ENCODE peak calls at places on chromosomes 2 and 18, in six cellular contexts. One of them, this sample, is unnamed.

GRCh38 chr2:46813046-46813445 is 102.6 kb downstream of the MCFD2 start:
- DNase-seq in stimulated activated CD4-positive, alpha-beta T cell treated with anti-CD3 and anti-CD28 coated beads, Interleukin-4, amount 100 ng/mL, for 1 hour: no peak
- DNase-seq in coronary artery: no peak
- DNase-seq in PC-3: no peak
- DNase-seq in upper lobe of right lung: no peak
- DNase-seq in colonic mucosa: peak
- DNase-seq in this sample: no peak

GRCh38 chr18:39053569-39053968 is 1488.0 kb upstream of the CELF4 start:
- DNase-seq in stimulated activated CD4-positive, alpha-beta T cell treated with anti-CD3 and anti-CD28 coated beads, Interleukin-4, amount 100 ng/mL, for 1 hour: no peak
- DNase-seq in coronary artery: no peak
- DNase-seq in PC-3: no peak
- DNase-seq in upper lobe of right lung: no peak
- DNase-seq in colonic mucosa: no peak
- DNase-seq in this sample: no peak

GRCh38 chr2:36734304-36734703 is 37.8 kb downstream of the VIT start:
- DNase-seq in stimulated activated CD4-positive, alpha-beta T cell treated with anti-CD3 and anti-CD28 coated beads, Interleukin-4, amount 100 ng/mL, for 1 hour: no peak
- DNase-seq in coronary artery: no peak
- DNase-seq in PC-3: no peak
- DNase-seq in upper lobe of right lung: no peak
- DNase-seq in colonic mucosa: no peak
- DNase-seq in this sample: no peak

GRCh38 chr2:145755019-145755837 is 1235.3 kb upstream of the ZEB2 start:
- DNase-seq in stimulated activated CD4-positive, alpha-beta T cell treated with anti-CD3 and anti-CD28 coated beads, Interleukin-4, amount 100 ng/mL, for 1 hour: no peak
- DNase-seq in coronary artery: no peak
- DNase-seq in PC-3: no peak
- DNase-seq in upper lobe of right lung: no peak
- DNase-seq in colonic mucosa: no peak
- DNase-seq in this sample: no peak

GRCh38 chr2:33104052-33104623 is 157.4 kb downstream of the LTBP1 start:
- DNase-seq in stimulated activated CD4-positive, alpha-beta T cell treated with anti-CD3 and anti-CD28 coated beads, Interleukin-4, amount 100 ng/mL, for 1 hour: no peak
- DNase-seq in coronary artery: no peak
- DNase-seq in PC-3: peak
- DNase-seq in upper lobe of right lung: no peak
- DNase-seq in colonic mucosa: no peak
- DNase-seq in this sample: no peak

GRCh38 chr2:230942371-230942770 is 17.3 kb upstream of the GPR55 start:
- DNase-seq in stimulated activated CD4-positive, alpha-beta T cell treated with anti-CD3 and anti-CD28 coated beads, Interleukin-4, amount 100 ng/mL, for 1 hour: no peak
- DNase-seq in coronary artery: peak
- DNase-seq in PC-3: no peak
- DNase-seq in upper lobe of right lung: no peak
- DNase-seq in colonic mucosa: no peak
- DNase-seq in this sample: no peak

GRCh38 chr2:220001693-220002260 is 374.3 kb downstream of the SLC4A3 start:
- DNase-seq in stimulated activated CD4-positive, alpha-beta T cell treated with anti-CD3 and anti-CD28 coated beads, Interleukin-4, amount 100 ng/mL, for 1 hour: no peak
- DNase-seq in coronary artery: no peak
- DNase-seq in PC-3: peak
- DNase-seq in upper lobe of right lung: no peak
- DNase-seq in colonic mucosa: no peak
- DNase-seq in this sample: no peak

GRCh38 chr2:118310016-118310877 is 222.0 kb downstream of the INSIG2 start:
- DNase-seq in stimulated activated CD4-positive, alpha-beta T cell treated with anti-CD3 and anti-CD28 coated beads, Interleukin-4, amount 100 ng/mL, for 1 hour: peak
- DNase-seq in coronary artery: no peak
- DNase-seq in PC-3: no peak
- DNase-seq in upper lobe of right lung: peak
- DNase-seq in colonic mucosa: peak
- DNase-seq in this sample: no peak

GRCh38 chr2:52776571-52776970 is 991.0 kb upstream of the CHAC2 start:
- DNase-seq in stimulated activated CD4-positive, alpha-beta T cell treated with anti-CD3 and anti-CD28 coated beads, Interleukin-4, amount 100 ng/mL, for 1 hour: no peak
- DNase-seq in coronary artery: no peak
- DNase-seq in PC-3: no peak
- DNase-seq in upper lobe of right lung: no peak
- DNase-seq in colonic mucosa: no peak
- DNase-seq in this sample: no peak

GRCh38 chr18:23143059-23143831 is 8.0 kb downstream of the CABLES1 start:
- DNase-seq in stimulated activated CD4-positive, alpha-beta T cell treated with anti-CD3 and anti-CD28 coated beads, Interleukin-4, amount 100 ng/mL, for 1 hour: no peak
- DNase-seq in coronary artery: no peak
- DNase-seq in PC-3: peak
- DNase-seq in upper lobe of right lung: peak
- DNase-seq in colonic mucosa: peak
- DNase-seq in this sample: peak

GRCh38 chr18:61348230-61348629 is 15.0 kb downstream of the CDH20 start:
- DNase-seq in stimulated activated CD4-positive, alpha-beta T cell treated with anti-CD3 and anti-CD28 coated beads, Interleukin-4, amount 100 ng/mL, for 1 hour: no peak
- DNase-seq in coronary artery: no peak
- DNase-seq in PC-3: no peak
- DNase-seq in upper lobe of right lung: no peak
- DNase-seq in colonic mucosa: no peak
- DNase-seq in this sample: no peak

GRCh38 chr18:11791131-11791530 is 60.1 kb upstream of the CHMP1B start:
- DNase-seq in stimulated activated CD4-positive, alpha-beta T cell treated with anti-CD3 and anti-CD28 coated beads, Interleukin-4, amount 100 ng/mL, for 1 hour: no peak
- DNase-seq in coronary artery: no peak
- DNase-seq in PC-3: no peak
- DNase-seq in upper lobe of right lung: no peak
- DNase-seq in colonic mucosa: no peak
- DNase-seq in this sample: no peak

GRCh38 chr2:205496777-205497176 is 185.5 kb upstream of the NRP2 start:
- DNase-seq in stimulated activated CD4-positive, alpha-beta T cell treated with anti-CD3 and anti-CD28 coated beads, Interleukin-4, amount 100 ng/mL, for 1 hour: no peak
- DNase-seq in coronary artery: no peak
- DNase-seq in PC-3: no peak
- DNase-seq in upper lobe of right lung: no peak
- DNase-seq in colonic mucosa: no peak
- DNase-seq in this sample: no peak

GRCh38 chr2:44869761-44870160 is 71.7 kb upstream of the SIX3 start:
- DNase-seq in stimulated activated CD4-positive, alpha-beta T cell treated with anti-CD3 and anti-CD28 coated beads, Interleukin-4, amount 100 ng/mL, for 1 hour: no peak
- DNase-seq in coronary artery: no peak
- DNase-seq in PC-3: no peak
- DNase-seq in upper lobe of right lung: no peak
- DNase-seq in colonic mucosa: no peak
- DNase-seq in this sample: no peak

GRCh38 chr2:233152541-233152940 is 92.4 kb downstream of the INPP5D start:
- DNase-seq in stimulated activated CD4-positive, alpha-beta T cell treated with anti-CD3 and anti-CD28 coated beads, Interleukin-4, amount 100 ng/mL, for 1 hour: no peak
- DNase-seq in coronary artery: no peak
- DNase-seq in PC-3: no peak
- DNase-seq in upper lobe of right lung: no peak
- DNase-seq in colonic mucosa: no peak
- DNase-seq in this sample: no peak

GRCh38 chr2:30641765-30642341 is 165.4 kb downstream of the CAPN13 start:
- DNase-seq in stimulated activated CD4-positive, alpha-beta T cell treated with anti-CD3 and anti-CD28 coated beads, Interleukin-4, amount 100 ng/mL, for 1 hour: no peak
- DNase-seq in coronary artery: no peak
- DNase-seq in PC-3: no peak
- DNase-seq in upper lobe of right lung: no peak
- DNase-seq in colonic mucosa: no peak
- DNase-seq in this sample: no peak

GRCh38 chr2:195056001-195056400 is 601.0 kb upstream of the SLC39A10 start:
- DNase-seq in stimulated activated CD4-positive, alpha-beta T cell treated with anti-CD3 and anti-CD28 coated beads, Interleukin-4, amount 100 ng/mL, for 1 hour: no peak
- DNase-seq in coronary artery: no peak
- DNase-seq in PC-3: no peak
- DNase-seq in upper lobe of right lung: no peak
- DNase-seq in colonic mucosa: no peak
- DNase-seq in this sample: no peak

GRCh38 chr18:8721716-8722115 is 16.4 kb downstream of the MTCL1 start:
- DNase-seq in stimulated activated CD4-positive, alpha-beta T cell treated with anti-CD3 and anti-CD28 coated beads, Interleukin-4, amount 100 ng/mL, for 1 hour: no peak
- DNase-seq in coronary artery: no peak
- DNase-seq in PC-3: peak
- DNase-seq in upper lobe of right lung: no peak
- DNase-seq in colonic mucosa: peak
- DNase-seq in this sample: no peak